ENCODE peak calls at places on chromosomes 5 and 9, in nine cellular contexts. E is stimulated activated naive B cell treated with anti-CD40 and anti-IgM and Interleukin-4, amounts not matched to agents 10 μg/mL and 1 μg/mL and 100 μg/mL, for 72 hours; G is iPS-NIHi11; P is AG20443; M is naive thymus-derived CD4-positive, alpha-beta T cell; U is mucosa of gallbladder; X is iris pigment epithelial cell; H is germinal center; A is mesothelial cell of epicardium. S is an unnamed sample.

GRCh38 chr5:177023247-177023703 is 779 bp downstream of the ZNF346 start:
- DNase-seq in E (no peak), G (peak; percentile 26), P (peak; percentile 32), M (no peak), U (no peak), X (peak; percentile 16), H (peak; percentile 27), A (no peak), S (no peak)

GRCh38 chr5:90548069-90548593 is 10.5 kb upstream of the ADGRV1 start:
- DNase-seq in E (no peak), G (no peak), P (no peak), M (no peak), U (peak; percentile 48), X (no peak), H (no peak), A (no peak), S (peak; percentile 79)

GRCh38 chr9:126661521-126662251 is 48.0 kb downstream of the LMX1B start:
- DNase-seq in E (no peak), G (peak; percentile 94), P (no peak), M (no peak), U (no peak), X (peak; percentile 24), H (no peak), A (no peak), S (no peak)

GRCh38 chr5:61631438-61631941 is 299.4 kb downstream of the ZSWIM6 start:
- DNase-seq in E (no peak), G (no peak), P (peak; percentile 31), M (no peak), U (peak; percentile 22), X (peak; percentile 47), H (no peak), A (no peak), S (no peak)

GRCh38 chr9:107087256-107087655 is 195.8 kb upstream of the RAD23B start:
- DNase-seq in E (no peak), G (no peak), P (no peak), M (no peak), U (no peak), X (no peak), H (no peak), A (no peak), S (no peak)

GRCh38 chr9:113484258-113484730 is 20.8 kb downstream of the RGS3 start:
- DNase-seq in E (no peak), G (no peak), P (no peak), M (no peak), U (peak; percentile 65), X (no peak), H (no peak), A (no peak), S (no peak)

GRCh38 chr9:129483467-129484324 is 137.2 kb downstream of the C9orf50 start:
- DNase-seq in E (no peak), G (no peak), P (peak; percentile 86), M (no peak), U (peak; percentile 89), X (peak; percentile 95), H (no peak), A (peak; percentile 72), S (peak; percentile 83)

GRCh38 chr9:5626727-5627634 is 1.9 kb upstream of the RIC1 start:
- DNase-seq in E (peak; percentile 36), G (no peak), P (peak; percentile 57), M (peak; percentile 77), U (peak; percentile 31), X (peak; percentile 90), H (peak; percentile 80), A (no peak), S (no peak)

S was measured in mucosa of descending colon.